ENCODE peak calls at places on chromosome 3, in six cellular contexts. T is GM12878, A is A549, L is HepG2, Y is K562, D is upper lobe of left lung. U is an unnamed sample.

GRCh38 chr3:170196833-170197232 is 15.3 kb upstream of the PHC3 start:
- ATAC-seq in T (no peak), A (peak; percentile 71), L (peak; percentile 72), Y (peak; percentile 61), D (no peak), U (no peak)

GRCh38 chr3:58986654-58987053 is 63.2 kb downstream of the CFAP20DC start:
- ATAC-seq in T (no peak), A (no peak), L (no peak), Y (no peak), D (no peak), U (no peak)

GRCh38 chr3:30524357-30525040 is 81.9 kb upstream of the TGFBR2 start:
- ATAC-seq in T (no peak), A (no peak), L (no peak), Y (no peak), D (no peak), U (no peak)

GRCh38 chr3:111077384-111077783 is 5.8 kb downstream of the NECTIN3 start:
- ATAC-seq in T (no peak), A (no peak), L (no peak), Y (no peak), D (no peak), U (no peak)

GRCh38 chr3:99562138-99562537 is 76.3 kb upstream of the COL8A1 start:
- ATAC-seq in T (no peak), A (no peak), L (no peak), Y (no peak), D (no peak), U (no peak)

GRCh38 chr3:44926172-44926571 is 49.8 kb downstream of the ZDHHC3 start:
- ATAC-seq in T (no peak), A (no peak), L (no peak), Y (no peak), D (no peak), U (no peak)

GRCh38 chr3:20100106-20100605 is 59.9 kb downstream of the KAT2B start:
- ATAC-seq in T (no peak), A (no peak), L (no peak), Y (no peak), D (no peak), U (no peak)

GRCh38 chr3:146088840-146089239 is 72.1 kb downstream of the PLOD2 start:
- ATAC-seq in T (no peak), A (no peak), L (no peak), Y (no peak), D (no peak), U (no peak)

GRCh38 chr3:108292465-108292864 is 3.9 kb upstream of the HHLA2 start:
- ATAC-seq in T (peak; percentile 3), A (no peak), L (no peak), Y (no peak), D (no peak), U (no peak)

GRCh38 chr3:31278532-31278931 is 254.2 kb upstream of the STT3B start:
- ATAC-seq in T (no peak), A (no peak), L (no peak), Y (peak; percentile 55), D (no peak), U (no peak)

GRCh38 chr3:125643127-125643526 is 47.8 kb upstream of the OSBPL11 start:
- ATAC-seq in T (no peak), A (no peak), L (no peak), Y (no peak), D (no peak), U (no peak)

GRCh38 chr3:139718415-139718814 is 40.6 kb upstream of the NMNAT3 start:
- ATAC-seq in T (no peak), A (no peak), L (peak; percentile 88), Y (peak; percentile 75), D (no peak), U (no peak)

GRCh38 chr3:180296971-180297370 is 260.2 kb upstream of the PEX5L start:
- ATAC-seq in T (no peak), A (no peak), L (no peak), Y (no peak), D (no peak), U (no peak)

GRCh38 chr3:157117875-157118654 is 41.9 kb downstream of the CCNL1 start:
- ATAC-seq in T (peak; percentile 20), A (no peak), L (no peak), Y (peak; percentile 43), D (no peak), U (no peak)

GRCh38 chr3:157113832-157114505 is 46.0 kb downstream of the CCNL1 start:
- ATAC-seq in T (peak; percentile 67), A (no peak), L (peak; percentile 70), Y (peak; percentile 58), D (no peak), U (no peak)

GRCh38 chr3:157119369-157119951 is 40.5 kb downstream of the CCNL1 start:
- ATAC-seq in T (no peak), A (no peak), L (peak; percentile 7), Y (peak; percentile 81), D (no peak), U (no peak)

GRCh38 chr3:157115069-157116006 is 44.6 kb downstream of the CCNL1 start:
- ATAC-seq in T (no peak), A (no peak), L (no peak), Y (peak; percentile 49), D (no peak), U (no peak)

DNA sequence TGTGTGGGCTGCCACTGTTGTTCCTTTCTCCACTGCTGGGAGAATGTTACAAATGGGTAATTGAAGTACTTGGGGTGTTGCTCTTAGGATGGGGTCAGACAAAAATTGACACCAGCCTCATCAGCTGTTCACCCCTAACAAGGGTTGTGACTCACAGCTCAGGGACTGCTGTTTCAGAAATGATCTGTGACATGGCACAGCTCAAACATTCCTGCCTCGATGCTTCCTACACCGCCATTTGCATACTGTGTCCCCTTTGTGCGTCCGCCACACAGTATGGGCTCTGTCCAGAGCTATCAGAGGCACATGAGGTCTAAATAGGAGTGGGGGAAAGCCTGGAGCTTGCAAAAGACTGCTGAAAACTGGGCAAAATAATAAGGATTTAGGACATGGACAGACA is 43.9 kb downstream of the CCNL1 start:
- ATAC-seq in T (no peak), A (no peak), L (no peak), Y (no peak), D (no peak), U (no peak)
- H3K27ac ChIP-seq in T (no peak overlapping the region), A (no peak overlapping the region), L (no peak overlapping the region), Y (peak overlapping the region; percentile 78), D (no peak overlapping the region), U (no peak overlapping the region)

DNA sequence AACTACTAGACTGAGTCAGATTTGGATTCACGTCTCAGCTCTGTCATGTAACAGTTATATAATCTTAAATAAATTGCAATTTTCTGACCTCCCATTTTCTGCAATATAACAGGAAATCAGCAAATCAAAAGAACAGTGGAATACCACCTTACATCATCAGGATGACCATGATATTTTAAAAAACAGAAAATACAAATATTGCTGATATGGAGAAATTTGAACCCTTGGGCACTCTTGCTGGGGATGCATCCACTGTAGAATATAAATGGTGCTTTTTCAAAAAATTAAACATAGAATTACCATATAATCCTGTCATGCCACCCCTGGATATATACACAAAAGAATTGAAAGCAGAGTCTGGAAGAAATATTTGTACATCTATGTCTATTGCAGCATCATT is 982.5 kb downstream of the TBL1XR1 start:
- ATAC-seq in T (no peak), A (no peak), L (no peak), Y (no peak), D (no peak), U (no peak)
- TF ChIP-seq POLR2A in T (no peak), A (no peak), L (no peak), Y (no peak), D (no peak), U (no peak)

GRCh38 chr3:143972495-143973351 is 1.1 kb downstream of the DIPK2A start:
- ATAC-seq in T (peak; percentile 62), A (peak; percentile 59), L (peak; percentile 66), Y (peak; percentile 57), D (peak; percentile 72), U (peak; percentile 22)

GRCh38 chr3:143972155-143972494 is 502 bp downstream of the DIPK2A start:
- ATAC-seq in T (peak; percentile 39), A (peak; percentile 44), L (peak; percentile 48), Y (peak; percentile 9), D (no peak), U (peak; percentile 11)

GRCh38 chr3:143970773-143971366 is 753 bp upstream of the DIPK2A start:
- ATAC-seq in T (peak; percentile 11), A (peak; percentile 15), L (peak; percentile 8), Y (peak; percentile 8), D (peak; percentile 41), U (peak; percentile 10)

GRCh38 chr3:143973352-143974021 is 1.9 kb downstream of the DIPK2A start:
- ATAC-seq in T (no peak), A (no peak), L (peak; percentile 33), Y (peak; percentile 4), D (no peak), U (no peak)

DNA sequence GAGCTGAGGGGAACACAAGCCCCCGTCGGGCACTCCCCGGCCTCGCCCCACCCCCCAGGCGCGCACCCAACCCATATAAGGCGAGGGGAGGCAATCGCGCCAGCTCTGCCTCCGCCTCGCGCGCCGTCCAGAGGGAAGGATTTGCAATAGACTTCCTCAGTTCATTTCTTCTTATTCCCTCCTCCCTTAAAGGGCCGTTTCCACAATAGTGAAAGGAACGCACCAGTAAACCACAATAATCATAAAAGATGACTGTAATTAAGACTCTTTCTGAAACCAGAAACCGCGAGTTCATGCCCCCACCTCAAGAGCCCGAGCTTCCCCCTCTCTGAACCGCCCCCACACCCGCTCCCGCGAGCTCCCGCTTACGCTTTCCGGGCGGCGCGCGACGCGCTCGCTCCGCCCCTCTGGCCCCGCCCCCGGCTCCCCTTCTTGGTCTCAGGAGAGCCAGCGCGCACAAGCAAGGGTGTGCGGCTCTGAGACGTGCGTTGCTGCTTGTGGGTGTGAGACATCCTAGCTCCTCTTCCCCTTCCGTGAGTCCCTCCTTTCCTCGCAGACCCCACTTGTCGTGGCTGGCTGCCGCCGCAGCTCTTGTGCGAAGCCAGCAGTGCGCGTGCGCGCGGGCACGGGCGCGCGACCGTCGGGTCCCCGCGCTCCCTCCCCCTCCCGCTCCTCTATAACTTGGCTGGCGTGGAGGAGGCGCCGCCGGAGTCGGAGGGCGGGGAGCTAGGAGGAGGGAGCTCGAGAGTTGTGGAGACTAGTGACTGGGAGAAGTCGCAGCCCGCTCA is at the start of gene DIPK2A:
- ATAC-seq in T (peak; percentile 74), A (peak; percentile 74), L (peak; percentile 70), Y (peak; percentile 79), D (peak; percentile 96), U (peak; percentile 91)
- TF ChIP-seq EP300 in T (peak; percentile 21), A (no peak), L (no peak), Y (no peak), D (no peak), U (no peak)

GRCh38 chr3:42230860-42231259 is 35.1 kb downstream of the CCK start:
- ATAC-seq in T (no peak), A (no peak), L (no peak), Y (no peak), D (no peak), U (no peak)

GRCh38 chr3:42226470-42227425 is 39.2 kb downstream of the CCK start:
- ATAC-seq in T (peak; percentile 44), A (no peak), L (peak; percentile 17), Y (peak; percentile 83), D (no peak), U (no peak)

GRCh38 chr3:42229942-42230688 is 35.9 kb downstream of the CCK start:
- ATAC-seq in T (no peak), A (peak; percentile 62), L (peak; percentile 51), Y (peak; percentile 66), D (no peak), U (no peak)

GRCh38 chr3:42229266-42229941 is 36.6 kb downstream of the CCK start:
- ATAC-seq in T (no peak), A (peak; percentile 41), L (peak; percentile 19), Y (no peak), D (no peak), U (no peak)

DNA sequence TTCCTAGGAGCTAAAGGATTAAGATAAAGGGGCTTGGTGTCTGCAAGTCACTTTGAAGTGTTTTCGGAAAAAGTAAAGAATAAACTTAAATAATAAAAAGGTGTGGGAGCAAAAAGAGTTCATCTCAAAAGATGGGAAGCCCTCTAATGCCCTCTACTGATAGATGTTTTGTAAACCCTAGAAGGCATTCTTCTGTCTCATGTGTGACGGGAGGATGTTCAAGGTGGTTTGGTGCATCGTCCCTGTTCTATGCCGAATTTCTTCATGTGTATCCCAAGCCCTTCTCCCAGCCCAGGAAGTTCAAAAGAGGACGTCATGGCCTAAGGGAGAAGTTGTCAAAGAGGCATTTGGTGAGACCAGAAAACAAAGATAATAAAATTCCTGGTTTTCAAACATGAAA is 37.2 kb downstream of the CCK start:
- ATAC-seq in T (peak; percentile 61), A (no peak), L (no peak), Y (peak; percentile 27), D (no peak), U (no peak)
- H3K27ac ChIP-seq in T (no peak overlapping the region), A (no peak overlapping the region), L (no peak overlapping the region), Y (no peak overlapping the region), D (no peak overlapping the region), U (no peak overlapping the region)